ENCODE peak calls at places on chromosomes 6 and 20, in eight cellular contexts. M, Y, K, C, W, J, H and Q are unnamed samples.

GRCh38 chr6:119241124-119241491 is 108.5 kb downstream of the MAN1A1 start:
- DNase-seq in K (no peak), Y (peak; percentile 59), C (no peak), J (no peak), M (peak; percentile 93), H (no peak), W (no peak), Q (no peak)

GRCh38 chr20:20393770-20394169 is 25.9 kb downstream of the INSM1 start:
- DNase-seq in J (no peak), C (no peak), H (no peak), K (peak; percentile 14), W (no peak), Y (peak; percentile 31), M (peak; percentile 29), Q (no peak)

GRCh38 chr6:66849843-66850242 is 1142.8 kb upstream of the EYS start:
- DNase-seq in Y (no peak), C (no peak), H (no peak), M (peak; percentile 9), J (no peak), W (no peak), K (no peak), Q (peak; percentile 18)

GRCh38 chr6:90095145-90095544 is 200.9 kb downstream of the GJA10 start:
- DNase-seq in H (no peak), J (no peak), C (no peak), M (no peak), K (no peak), W (no peak), Y (no peak), Q (no peak)

GRCh38 chr20:8094415-8094818 is 37.6 kb upstream of the PLCB1 start:
- DNase-seq in M (peak; percentile 22), H (no peak), Y (peak; percentile 22), W (peak; percentile 67), K (no peak), J (peak; percentile 46), C (peak; percentile 66), Q (no peak)

GRCh38 chr6:100892116-100892515 is 11.0 kb upstream of the ASCC3 start:
- DNase-seq in K (no peak), J (no peak), C (no peak), W (no peak), H (no peak), M (no peak), Y (no peak), Q (no peak)

GRCh38 chr6:73580247-73581149 is 59.7 kb upstream of the EEF1A1 start:
- DNase-seq in H (peak; percentile 96), K (peak; percentile 54), Y (peak; percentile 98), M (peak; percentile 98), W (peak; percentile 78), C (peak; percentile 86), J (peak; percentile 76), Q (peak; percentile 98)

GRCh38 chr6:52109073-52109635 is 21.7 kb upstream of the PKHD1 start:
- DNase-seq in K (no peak), H (no peak), C (no peak), J (no peak), M (no peak), Y (no peak), W (no peak), Q (no peak)

GRCh38 chr6:95487817-95488216 is 89.5 kb upstream of the MANEA start:
- DNase-seq in C (no peak), M (no peak), J (no peak), H (no peak), W (no peak), K (no peak), Y (no peak), Q (no peak)

GRCh38 chr6:152458648-152459047 is 178.5 kb downstream of the SYNE1 start:
- DNase-seq in K (no peak), Y (peak; percentile 72), M (no peak), J (no peak), H (no peak), C (no peak), W (no peak), Q (no peak)

GRCh38 chr6:68777956-68778355 is 142.9 kb downstream of the ADGRB3 start:
- DNase-seq in C (no peak), W (no peak), Y (peak; percentile 2), M (peak; percentile 30), K (peak; percentile 12), J (no peak), H (no peak), Q (no peak)

GRCh38 chr20:10469599-10469998 is 34.5 kb downstream of the SLX4IP start:
- DNase-seq in Y (peak; percentile 87), J (peak; percentile 60), K (peak; percentile 62), W (no peak), C (no peak), H (no peak), M (peak; percentile 90), Q (peak; percentile 45)

GRCh38 chr6:14472964-14473363 is 355.4 kb downstream of the CD83 start:
- DNase-seq in J (no peak), W (no peak), Y (peak; percentile 61), C (no peak), K (no peak), H (no peak), M (peak; percentile 53), Q (no peak)

GRCh38 chr20:60054716-60055371 is 96.6 kb downstream of the CDH26 start:
- DNase-seq in M (no peak), J (no peak), C (no peak), K (no peak), W (no peak), Y (no peak), H (peak; percentile 71), Q (no peak)

GRCh38 chr20:37471741-37472235 is 49.3 kb upstream of the NNAT start:
- DNase-seq in J (no peak), C (no peak), H (no peak), Y (no peak), M (no peak), W (no peak), K (no peak), Q (no peak)

GRCh38 chr6:63307581-63308246 is 12.1 kb downstream of the LGSN start:
- DNase-seq in M (peak; percentile 52), J (no peak), K (peak; percentile 55), W (no peak), H (no peak), C (no peak), Y (peak; percentile 64), Q (peak; percentile 50)

GRCh38 chr20:33394718-33395117 is 6.6 kb downstream of the CDK5RAP1 start:
- DNase-seq in K (no peak), W (no peak), Y (no peak), M (no peak), H (no peak), J (no peak), C (no peak), Q (no peak)

GRCh38 chr20:20593447-20594170 is 118.8 kb downstream of the RALGAPA2 start:
- DNase-seq in C (no peak), W (no peak), H (no peak), K (peak; percentile 55), M (peak; percentile 75), J (no peak), Y (peak; percentile 65), Q (peak; percentile 23)

DNA sequence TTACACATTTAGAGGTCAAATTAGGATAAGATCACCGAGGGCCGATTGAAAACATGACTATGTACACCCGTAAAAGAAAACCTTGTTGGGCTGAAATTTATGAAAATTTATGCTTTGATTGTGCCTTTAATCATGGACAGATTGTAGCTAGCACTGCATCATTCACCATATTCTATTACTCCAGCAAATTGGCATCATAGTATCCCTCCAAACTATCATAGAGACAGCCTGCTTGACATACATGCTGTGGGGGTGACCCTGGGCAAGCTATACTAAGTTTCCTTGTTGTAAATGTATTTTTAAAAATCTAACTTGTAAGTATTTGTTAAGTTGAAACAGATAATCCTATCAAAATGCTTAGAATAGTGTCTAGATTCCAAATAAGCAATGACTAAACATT is 102.7 kb downstream of the HFE start:
- DNase-seq in H (no peak), J (no peak), K (no peak), Y (no peak), M (no peak), W (no peak), C (no peak), Q (no peak)
- H3K4me1 ChIP-seq in H (no peaks in the 10 kb centered on the region), J (peaks cover 21% of the 10 kb centered on the region), K (peaks cover 3% of the 10 kb centered on the region), Y (no peaks in the 10 kb centered on the region), M (peaks cover 2% of the 10 kb centered on the region), W (peaks cover 25% of the 10 kb centered on the region), C (peaks cover 8% of the 10 kb centered on the region), Q (no peaks in the 10 kb centered on the region)

DNA sequence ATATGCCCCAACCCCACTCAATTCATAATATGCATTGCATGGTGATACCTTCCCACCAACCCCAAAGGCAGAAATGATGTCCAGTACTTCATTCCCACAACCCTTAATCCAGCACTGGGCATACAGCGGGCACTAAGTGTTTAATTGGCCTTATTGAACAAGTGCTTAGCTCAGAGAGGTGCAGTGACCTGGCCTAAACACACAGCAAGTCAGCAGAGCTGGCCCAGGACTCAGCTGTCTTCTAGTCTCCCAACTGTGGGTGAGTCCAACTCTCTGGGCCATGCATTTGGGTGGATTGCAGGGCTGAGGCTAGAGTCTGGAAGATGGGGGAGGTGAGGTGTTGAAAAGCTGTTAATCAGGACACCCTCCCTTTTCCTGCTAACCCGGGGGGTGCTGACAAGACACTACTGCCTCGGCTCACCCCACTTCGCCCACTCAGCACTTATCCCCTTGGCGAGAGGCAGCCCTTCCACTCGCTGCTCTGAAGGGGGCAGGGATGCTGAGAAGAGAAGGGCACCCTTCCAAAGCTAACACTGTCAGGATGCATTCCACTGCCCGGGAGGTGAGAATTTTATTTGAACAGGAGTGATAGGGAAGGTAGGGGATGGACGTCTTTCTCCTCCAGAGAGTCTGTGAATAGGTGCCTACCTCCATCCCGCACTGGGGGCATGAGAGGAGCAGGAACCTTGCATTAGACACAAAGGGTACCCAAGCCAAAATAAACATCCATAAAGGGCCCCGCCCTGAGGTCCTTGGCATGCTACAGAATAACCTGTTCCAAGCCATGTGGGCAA is 14.2 kb downstream of the KCNK5 start:
- DNase-seq in C (no peak), K (no peak), W (no peak), Y (no peak), M (no peak), J (peak; percentile 77), H (no peak), Q (no peak)
- H3K27ac ChIP-seq in C (no peak overlapping the region), K (no peak overlapping the region), W (no peak overlapping the region), Y (no peak overlapping the region), M (no peak overlapping the region), J (no peak overlapping the region), H (no peak overlapping the region), Q (no peak overlapping the region)

GRCh38 chr6:129670634-129671033 is 39.3 kb downstream of the ARHGAP18 start:
- DNase-seq in J (no peak), W (no peak), C (no peak), H (no peak), M (no peak), K (no peak), Y (no peak), Q (no peak)
- H3K4me1 ChIP-seq in J (peaks cover 35% of the 10 kb centered on the region), W (peaks cover 61% of the 10 kb centered on the region), C (peaks cover 52% of the 10 kb centered on the region), H (no peaks in the 10 kb centered on the region), M (peaks cover 18% of the 10 kb centered on the region), K (peaks cover 6% of the 10 kb centered on the region), Y (peaks cover 16% of the 10 kb centered on the region), Q (peaks cover 41% of the 10 kb centered on the region)

DNA sequence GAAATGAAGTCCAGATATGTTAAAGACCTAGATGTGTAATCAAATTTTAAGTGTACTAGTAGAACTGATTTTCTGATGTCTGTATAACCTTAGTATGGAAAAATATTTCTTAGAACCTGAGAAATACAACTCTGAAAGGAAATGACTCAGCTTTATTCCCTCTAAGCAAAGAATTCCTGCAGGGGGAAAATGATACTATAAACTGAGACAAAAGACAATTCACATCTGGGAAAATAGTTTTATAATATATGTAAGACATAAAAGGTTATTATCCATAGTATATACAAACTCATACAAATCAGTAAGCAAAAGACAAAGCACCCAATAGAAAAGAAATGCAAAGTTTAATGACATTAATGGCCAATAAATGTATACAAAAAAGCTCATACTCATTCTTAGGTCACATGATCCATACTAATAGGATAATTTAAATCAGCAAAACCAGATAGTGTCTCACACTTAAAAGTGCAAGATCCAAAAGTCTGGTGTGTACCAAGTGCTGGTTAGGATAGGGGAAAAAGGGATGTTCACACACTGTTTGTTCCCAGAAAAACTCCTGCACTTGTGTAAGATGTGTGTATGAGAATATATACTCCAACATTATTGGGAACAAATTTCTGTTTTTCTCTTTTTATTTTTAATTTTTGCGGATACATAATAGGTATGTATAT is 22.6 kb downstream of the RNF217 start:
- DNase-seq in W (no peak), H (no peak), J (no peak), M (peak; percentile 45), K (no peak), C (no peak), Y (peak; percentile 78), Q (no peak)
- H3K27ac ChIP-seq in W (no peak overlapping the region), H (no peak overlapping the region), J (no peak overlapping the region), M (peak overlapping the region; percentile 66), K (no peak overlapping the region), C (no peak overlapping the region), Y (peak overlapping the region; percentile 100), Q (peak overlapping the region; percentile 34)